ENCODE peak calls at places on chromosomes 13 and 19, in six cellular contexts. One of them, this sample, is unnamed.

GRCh38 chr13:40677064-40677463 is 10.6 kb upstream of the FOXO1 start:
- DNase-seq in astrocyte of the spinal cord: no peak
- DNase-seq in substantia nigra: no peak
- DNase-seq in transverse colon: no peak
- DNase-seq in activated gamma-delta T cell treated with Interleukin-2 at 50 U/mL for 16 hours: no peak
- DNase-seq in mucosa of descending colon: no peak
- DNase-seq in this sample: no peak

GRCh38 chr19:4354897-4355296 is 11.5 kb downstream of the MPND start:
- DNase-seq in astrocyte of the spinal cord: no peak
- DNase-seq in substantia nigra: no peak
- DNase-seq in transverse colon: no peak
- DNase-seq in activated gamma-delta T cell treated with Interleukin-2 at 50 U/mL for 16 hours: no peak
- DNase-seq in mucosa of descending colon: no peak
- DNase-seq in this sample: no peak

GRCh38 chr13:44815507-44816074 is 173.7 kb downstream of the NUFIP1 start:
- DNase-seq in astrocyte of the spinal cord: peak
- DNase-seq in substantia nigra: no peak
- DNase-seq in transverse colon: no peak
- DNase-seq in activated gamma-delta T cell treated with Interleukin-2 at 50 U/mL for 16 hours: no peak
- DNase-seq in mucosa of descending colon: no peak
- DNase-seq in this sample: peak

GRCh38 chr19:51327066-51327985 is 14.6 kb downstream of the VSIG10L start:
- DNase-seq in astrocyte of the spinal cord: no peak
- DNase-seq in substantia nigra: peak
- DNase-seq in transverse colon: peak
- DNase-seq in activated gamma-delta T cell treated with Interleukin-2 at 50 U/mL for 16 hours: peak
- DNase-seq in mucosa of descending colon: no peak
- DNase-seq in this sample: no peak

GRCh38 chr19:14889994-14890393 is 4.1 kb upstream of the OR7A17 start:
- DNase-seq in astrocyte of the spinal cord: no peak
- DNase-seq in substantia nigra: no peak
- DNase-seq in transverse colon: no peak
- DNase-seq in activated gamma-delta T cell treated with Interleukin-2 at 50 U/mL for 16 hours: no peak
- DNase-seq in mucosa of descending colon: no peak
- DNase-seq in this sample: no peak

GRCh38 chr13:99307247-99307646 is at the start of gene GPR183:
- DNase-seq in astrocyte of the spinal cord: peak
- DNase-seq in substantia nigra: no peak
- DNase-seq in transverse colon: no peak
- DNase-seq in activated gamma-delta T cell treated with Interleukin-2 at 50 U/mL for 16 hours: no peak
- DNase-seq in mucosa of descending colon: no peak
- DNase-seq in this sample: peak

GRCh38 chr13:101751488-101751887 is 299.0 kb downstream of the ITGBL1 start:
- DNase-seq in astrocyte of the spinal cord: peak
- DNase-seq in substantia nigra: no peak
- DNase-seq in transverse colon: no peak
- DNase-seq in activated gamma-delta T cell treated with Interleukin-2 at 50 U/mL for 16 hours: no peak
- DNase-seq in mucosa of descending colon: no peak
- DNase-seq in this sample: peak

GRCh38 chr13:67238277-67238859 is 8.2 kb upstream of the PCDH9 start:
- DNase-seq in astrocyte of the spinal cord: peak
- DNase-seq in substantia nigra: no peak
- DNase-seq in transverse colon: no peak
- DNase-seq in activated gamma-delta T cell treated with Interleukin-2 at 50 U/mL for 16 hours: no peak
- DNase-seq in mucosa of descending colon: no peak
- DNase-seq in this sample: peak

GRCh38 chr13:35566340-35566739 is 89.9 kb upstream of the MAB21L1 start:
- DNase-seq in astrocyte of the spinal cord: no peak
- DNase-seq in substantia nigra: no peak
- DNase-seq in transverse colon: no peak
- DNase-seq in activated gamma-delta T cell treated with Interleukin-2 at 50 U/mL for 16 hours: no peak
- DNase-seq in mucosa of descending colon: no peak
- DNase-seq in this sample: no peak

GRCh38 chr13:45861352-45861751 is 9.8 kb upstream of the SIAH3 start:
- DNase-seq in astrocyte of the spinal cord: peak
- DNase-seq in substantia nigra: no peak
- DNase-seq in transverse colon: no peak
- DNase-seq in activated gamma-delta T cell treated with Interleukin-2 at 50 U/mL for 16 hours: no peak
- DNase-seq in mucosa of descending colon: no peak
- DNase-seq in this sample: peak